ENCODE peak calls at places on chromosomes 13 and 19, in nine cellular contexts. Z is breast epithelium, B is uterus, W is ascending aorta, V is mammary epithelial cell, R is SK-N-SH, M is tibial artery, L is left ventricle myocardium inferior, C is neuronal stem cell. K is an unnamed sample. For H3K4me1, the result is how much of the 10 kb centered on the place peaks cover.

GRCh38 chr19:6723108-6723618 is 2.7 kb upstream of the C3 start:
- DNase-seq in M (no peak), R (no peak), C (no peak), V (peak), B (peak), Z (peak), L (peak), W (no peak), K (peak)

GRCh38 chr13:23871616-23872220 is 17.5 kb downstream of the MIPEP start:
- DNase-seq in M (no peak), V (no peak), W (no peak), R (peak), C (no peak), B (no peak), Z (no peak), L (no peak), K (peak)

GRCh38 chr13:75285310-75285709 is 196.7 kb downstream of the TBC1D4 start:
- DNase-seq in R (no peak), V (no peak), M (no peak), C (no peak), W (no peak), B (no peak), Z (no peak), L (no peak), K (no peak)

GRCh38 chr19:53993448-53993847 is 2.0 kb downstream of the CACNG6 start:
- DNase-seq in L (no peak), V (no peak), B (no peak), Z (no peak), R (no peak), M (no peak), W (no peak), C (no peak), K (no peak)

GRCh38 chr13:62483774-62484173 is 1068.1 kb upstream of the PCDH20 start:
- DNase-seq in B (no peak), M (no peak), R (no peak), C (no peak), V (no peak), Z (no peak), L (no peak), W (no peak), K (no peak)

GRCh38 chr13:99709134-99709533 is 207.9 kb downstream of the TM9SF2 start:
- DNase-seq in Z (no peak), M (no peak), B (no peak), W (no peak), L (no peak), C (no peak), R (no peak), V (no peak), K (no peak)

GRCh38 chr13:107450931-107451330 is 764.4 kb downstream of the LIG4 start:
- DNase-seq in L (no peak), Z (no peak), W (peak), V (no peak), B (peak), M (no peak), R (no peak), C (no peak), K (peak)

GRCh38 chr13:19910336-19911072 is 47.1 kb upstream of the ZMYM5 start:
- DNase-seq in B (no peak), M (no peak), R (no peak), C (no peak), W (no peak), L (no peak), V (peak), Z (no peak), K (peak)

GRCh38 chr19:2089001-2089711 is 7.0 kb downstream of the MOB3A start:
- DNase-seq in B (no peak), V (peak), Z (peak), L (no peak), M (no peak), W (no peak), R (peak), C (no peak), K (peak)

GRCh38 chr19:2087621-2088100 is 8.5 kb downstream of the MOB3A start:
- DNase-seq in B (no peak), W (no peak), L (no peak), Z (no peak), V (no peak), R (peak), M (no peak), C (no peak), K (no peak)

GRCh38 chr19:2084993-2085720 is 11.0 kb downstream of the MOB3A start:
- DNase-seq in C (no peak), W (peak), B (no peak), L (peak), R (peak), Z (peak), M (no peak), V (peak), K (peak)

GRCh38 chr19:2095338-2095938 is 688 bp downstream of the MOB3A start:
- DNase-seq in L (no peak), Z (no peak), W (no peak), B (no peak), R (no peak), V (no peak), M (no peak), C (no peak), K (peak)

GRCh38 chr19:2089727-2090053 is 6.4 kb downstream of the MOB3A start:
- DNase-seq in C (no peak), W (no peak), L (no peak), Z (no peak), M (no peak), R (no peak), B (no peak), V (no peak), K (no peak)
- H3K4me1 ChIP-seq in C (under half), W (under half), L (half or more), Z (under half), M (half or more), R (under half), B (under half), V (half or more), K (under half)

DNA sequence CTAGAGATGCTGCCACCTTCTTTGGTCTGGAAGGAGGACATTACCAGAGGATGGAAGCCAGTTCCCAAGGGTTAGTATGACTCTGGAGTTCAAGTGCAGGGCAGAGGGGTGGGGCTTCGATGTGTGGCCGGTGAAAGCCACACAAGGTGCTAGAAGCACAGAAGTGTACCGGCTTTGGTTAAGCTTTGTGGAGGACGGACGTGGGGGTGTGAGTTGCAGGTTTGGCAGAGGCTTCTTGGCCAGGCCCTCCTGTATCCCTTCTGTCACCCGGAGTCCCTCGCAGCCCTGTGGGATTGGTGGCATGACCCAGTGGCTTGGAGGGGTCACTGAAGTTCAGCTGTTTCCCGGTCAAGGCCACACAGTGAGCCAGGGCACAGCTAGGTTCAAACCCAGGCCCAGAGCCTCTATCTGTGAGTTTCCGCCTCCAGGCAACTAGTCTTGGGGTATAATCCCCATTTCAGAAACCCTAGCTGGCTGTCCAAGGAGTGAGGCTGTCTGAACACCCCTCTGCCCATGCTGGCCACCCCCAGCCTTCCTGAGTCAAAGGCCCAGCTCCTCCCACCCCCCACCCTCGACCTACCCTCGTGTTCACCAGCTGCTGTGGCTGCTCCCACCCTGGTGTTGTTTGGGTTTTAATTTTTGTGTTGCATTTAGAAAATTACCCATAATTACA is 4.6 kb upstream of the SSBP4 start:
- DNase-seq in R (no peak), Z (no peak), C (no peak), L (peak), M (peak), W (no peak), B (peak), V (peak), K (peak)
- H3K4me1 ChIP-seq in R (under half), Z (under half), C (under half), L (half or more), M (half or more), W (under half), B (under half), V (under half), K (under half)

GRCh38 chr13:44364019-44364418 is 9.6 kb upstream of the SERP2 start:
- DNase-seq in R (no peak), L (peak), M (no peak), W (no peak), B (no peak), V (no peak), C (no peak), Z (no peak), K (no peak)
- H3K4me1 ChIP-seq in R (under half), L (under half), M (under half), W (under half), B (under half), V (under half), C (under half), Z (under half), K (under half)

GRCh38 chr13:42986176-42986574 is 5.9 kb downstream of the EPSTI1 start:
- DNase-seq in Z (no peak), V (no peak), B (no peak), W (no peak), R (no peak), M (no peak), C (no peak), L (no peak), K (no peak)
- H3K4me1 ChIP-seq in Z (under half), V (under half), B (under half), W (under half), R (under half), M (under half), C (under half), L (under half), K (under half)

GRCh38 chr13:97255515-97255999 is 33.4 kb downstream of the MBNL2 start:
- DNase-seq in Z (no peak), B (no peak), W (no peak), L (no peak), R (no peak), C (no peak), V (no peak), M (no peak), K (no peak)
- H3K4me1 ChIP-seq in Z (under half), B (under half), W (under half), L (half or more), R (half or more), C (under half), V (half or more), M (half or more), K (half or more)

GRCh38 chr13:79398915-79399314 is 7.1 kb downstream of the RBM26 start:
- DNase-seq in W (no peak), Z (no peak), V (peak), R (no peak), M (no peak), L (no peak), C (no peak), B (no peak), K (peak)
- H3K4me1 ChIP-seq in W (under half), Z (under half), V (under half), R (under half), M (under half), L (half or more), C (under half), B (under half), K (under half)

K was measured in GM23248.